ENCODE peak calls at places on chromosomes 6 and 20, in eight cellular contexts. U, D, M, B, C, P, V and N are unnamed samples. For H3K4me1, the result is how much of the 10 kb centered on the place peaks cover.

GRCh38 chr6:35360349-35361138 is 18.2 kb downstream of the PPARD start:
- DNase-seq in D (peak), U (no peak), C (peak), B (peak), M (no peak), V (peak), P (peak), N (no peak)

GRCh38 chr6:82954351-82954750 is 111.3 kb downstream of the UBE3D start:
- DNase-seq in V (no peak), M (no peak), B (no peak), U (no peak), D (no peak), C (no peak), P (no peak), N (no peak)

GRCh38 chr20:4040283-4041179 is 25.2 kb upstream of the RNF24 start:
- DNase-seq in V (no peak), P (no peak), C (no peak), B (no peak), D (no peak), U (no peak), M (no peak), N (no peak)

GRCh38 chr20:52190437-52191131 is 995 bp downstream of the ZFP64 start:
- DNase-seq in B (no peak), M (peak), P (peak), V (no peak), D (peak), C (no peak), U (no peak), N (no peak)

GRCh38 chr6:33723576-33724085 is 12.1 kb upstream of the UQCC2 start:
- DNase-seq in U (no peak), D (no peak), P (no peak), M (no peak), C (no peak), B (no peak), V (no peak), N (no peak)

GRCh38 chr6:40528051-40528450 is 59.1 kb downstream of the LRFN2 start:
- DNase-seq in U (no peak), D (no peak), M (no peak), C (no peak), V (no peak), B (no peak), P (no peak), N (no peak)

GRCh38 chr6:157135691-157136090 is 187.6 kb downstream of the TMEM242 start:
- DNase-seq in U (no peak), C (no peak), M (no peak), V (no peak), B (no peak), D (no peak), P (no peak), N (no peak)

GRCh38 chr6:126300735-126301134 is 39.2 kb upstream of the CENPW start:
- DNase-seq in C (no peak), P (no peak), U (no peak), B (no peak), M (no peak), D (no peak), V (no peak), N (no peak)

GRCh38 chr20:51159303-51159702 is 136.4 kb upstream of the KCNG1 start:
- DNase-seq in P (no peak), U (no peak), C (no peak), D (no peak), B (no peak), M (no peak), V (peak), N (peak)

GRCh38 chr6:30061766-30062458 is 847 bp downstream of the POLR1H start:
- DNase-seq in U (no peak), D (peak), B (no peak), M (peak), V (no peak), P (peak), C (no peak), N (no peak)

GRCh38 chr20:4835244-4836177 is 113.8 kb downstream of the PRND start:
- DNase-seq in M (no peak), B (no peak), D (peak), P (no peak), C (peak), U (peak), V (no peak), N (peak)

GRCh38 chr6:32761084-32761483 is 2.2 kb downstream of the HLA-DQB2 start:
- DNase-seq in V (no peak), C (no peak), P (no peak), B (no peak), D (no peak), U (no peak), M (peak), N (no peak)

GRCh38 chr6:23055523-23055922 is 486.2 kb downstream of the HDGFL1 start:
- DNase-seq in P (no peak), B (no peak), D (no peak), C (no peak), M (no peak), V (no peak), U (no peak), N (no peak)

GRCh38 chr6:35948725-35949124 is 27.8 kb upstream of the SRPK1 start:
- DNase-seq in C (no peak), P (no peak), B (no peak), V (no peak), U (no peak), D (no peak), M (no peak), N (no peak)

GRCh38 chr6:24883618-24884017 is 52.1 kb downstream of the RIPOR2 start:
- DNase-seq in U (no peak), B (no peak), M (no peak), C (no peak), D (no peak), P (no peak), V (no peak), N (no peak)

GRCh38 chr6:34961574-34961973 is 72.5 kb downstream of the ANKS1A start:
- DNase-seq in M (no peak), P (no peak), B (no peak), D (no peak), V (no peak), U (no peak), C (no peak), N (no peak)

GRCh38 chr6:152298055-152298647 is 339.0 kb downstream of the SYNE1 start:
- DNase-seq in C (no peak), U (no peak), M (no peak), V (no peak), P (no peak), D (no peak), B (no peak), N (no peak)

GRCh38 chr6:83411731-83412130 is 19.1 kb downstream of the ME1 start:
- DNase-seq in V (no peak), U (no peak), B (no peak), P (no peak), D (no peak), M (no peak), C (no peak), N (no peak)

GRCh38 chr6:118551063-118551672 is 3.1 kb downstream of the PLN start:
- DNase-seq in U (no peak), M (peak), D (no peak), V (no peak), C (no peak), P (no peak), B (no peak), N (no peak)

GRCh38 chr20:40718214-40718949 is 29.3 kb upstream of the MAFB start:
- DNase-seq in M (no peak), P (no peak), C (no peak), D (no peak), V (no peak), B (no peak), U (no peak), N (no peak)

GRCh38 chr20:64052987-64053840 is 3.8 kb upstream of the SOX18 start:
- DNase-seq in P (no peak), B (no peak), V (no peak), U (no peak), M (no peak), C (no peak), D (no peak), N (no peak)

GRCh38 chr6:11632231-11632630 is 94.7 kb downstream of the TMEM170B start:
- DNase-seq in P (no peak), V (peak), D (no peak), C (no peak), U (no peak), B (no peak), M (no peak), N (no peak)

GRCh38 chr20:15675151-15675550 is 898.1 kb downstream of the KIF16B start:
- DNase-seq in D (no peak), V (no peak), C (no peak), P (no peak), M (no peak), U (no peak), B (no peak), N (no peak)

GRCh38 chr6:148952147-148953041 is 205.6 kb downstream of the UST start:
- DNase-seq in M (no peak), B (no peak), U (no peak), D (no peak), C (no peak), P (no peak), V (no peak), N (no peak)

GRCh38 chr20:1528811-1529210 is 28.7 kb downstream of the SIRPD start:
- DNase-seq in M (no peak), D (no peak), C (no peak), U (no peak), V (no peak), B (no peak), P (no peak), N (no peak)

GRCh38 chr20:49323622-49324238 is 45.9 kb upstream of the ZNFX1 start:
- DNase-seq in P (no peak), M (peak), C (no peak), U (no peak), B (no peak), D (peak), V (peak), N (no peak)

GRCh38 chr6:138263963-138264362 is 45.7 kb upstream of the PBOV1 start:
- DNase-seq in C (no peak), P (no peak), B (no peak), D (no peak), V (no peak), M (no peak), U (no peak), N (no peak)

GRCh38 chr20:37925265-37926165 is 22.6 kb downstream of the VSTM2L start:
- DNase-seq in V (no peak), M (no peak), U (no peak), D (no peak), P (no peak), B (no peak), C (no peak), N (no peak)
- H3K4me1 ChIP-seq in V (under half), M (under half), U (under half), D (under half), P (under half), B (under half), C (under half), N (under half)

GRCh38 chr6:167827062-167827587 is 414 bp downstream of the AFDN start:
- DNase-seq in V (no peak), D (peak), P (peak), B (no peak), C (no peak), U (peak), M (no peak), N (no peak)

GRCh38 chr6:167825059-167825758 is 1.5 kb upstream of the AFDN start:
- DNase-seq in U (no peak), B (no peak), V (no peak), D (peak), C (no peak), P (no peak), M (no peak), N (no peak)

GRCh38 chr6:167825759-167826229 is 917 bp upstream of the AFDN start:
- DNase-seq in M (no peak), V (peak), B (peak), P (peak), D (peak), U (no peak), C (peak), N (no peak)

GRCh38 chr6:167826230-167827061 is at the start of gene AFDN:
- DNase-seq in D (peak), U (peak), P (peak), C (peak), M (peak), B (peak), V (peak), N (no peak)

DNA sequence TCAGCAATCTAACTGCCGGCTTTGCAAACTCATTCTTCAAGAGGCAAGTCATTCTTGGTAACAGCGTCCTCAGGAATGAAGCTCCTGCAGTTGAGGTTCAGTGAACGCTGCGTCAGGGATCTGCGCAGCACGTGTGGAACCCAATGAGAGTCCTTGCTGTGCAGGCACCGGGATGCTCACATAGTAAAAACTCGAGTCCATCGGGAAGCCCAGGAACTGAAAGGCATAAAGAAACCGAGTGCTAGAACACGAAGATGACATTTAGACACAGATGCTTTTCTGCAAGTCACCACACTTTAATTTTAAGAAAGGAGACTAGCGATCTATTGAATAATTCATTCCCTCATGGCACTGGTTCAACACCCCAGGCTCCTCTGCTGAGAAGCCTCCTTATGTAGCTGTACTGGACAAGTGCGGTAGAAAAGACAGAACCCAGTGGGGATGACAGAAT is 2.1 kb upstream of the AFDN start:
- DNase-seq in B (no peak), P (no peak), V (no peak), D (no peak), M (no peak), U (no peak), C (no peak), N (no peak)
- H3K27ac ChIP-seq in B (no peak), P (no peak), V (no peak), D (no peak), M (no peak), U (no peak), C (no peak), N (no peak)

GRCh38 chr20:47417245-47418060 is 61.0 kb upstream of the ZMYND8 start:
- DNase-seq in B (no peak), U (no peak), V (no peak), P (no peak), M (no peak), C (no peak), D (no peak), N (no peak)
- H3K4me1 ChIP-seq in B (under half), U (under half), V (under half), P (under half), M (under half), C (under half), D (under half), N (under half)

GRCh38 chr20:24674921-24675605 is 205.6 kb downstream of the SYNDIG1 start:
- DNase-seq in D (no peak), V (no peak), M (no peak), B (no peak), C (no peak), U (no peak), P (no peak), N (no peak)
- H3K27ac ChIP-seq in D (no peak), V (no peak), M (no peak), B (no peak), C (no peak), U (no peak), P (no peak), N (no peak)

DNA sequence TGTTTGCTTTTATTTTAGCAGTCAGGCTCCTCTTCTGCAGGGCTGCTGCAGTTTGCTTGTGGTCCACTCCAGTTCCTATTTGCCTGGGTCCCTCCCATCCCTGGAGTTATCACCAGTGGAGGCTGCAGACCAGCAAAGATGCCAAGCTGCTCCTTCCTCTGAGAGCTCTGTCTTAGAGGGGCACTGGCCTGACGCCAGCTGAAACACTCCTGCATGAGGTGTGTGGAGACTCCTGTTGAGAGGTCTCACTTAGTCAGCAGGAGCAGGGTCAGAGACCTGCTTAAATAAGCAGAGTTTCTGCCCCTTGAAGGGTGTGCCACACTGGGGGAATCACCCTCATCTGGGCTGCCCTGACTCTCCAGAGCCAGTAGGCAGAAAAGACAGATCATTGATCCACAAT is 16.2 kb upstream of the WFDC8 start:
- DNase-seq in P (no peak), M (no peak), U (no peak), C (no peak), B (no peak), V (no peak), D (no peak), N (no peak)
- H3K4me1 ChIP-seq in P (under half), M (under half), U (under half), C (under half), B (under half), V (under half), D (under half), N (under half)

DNA sequence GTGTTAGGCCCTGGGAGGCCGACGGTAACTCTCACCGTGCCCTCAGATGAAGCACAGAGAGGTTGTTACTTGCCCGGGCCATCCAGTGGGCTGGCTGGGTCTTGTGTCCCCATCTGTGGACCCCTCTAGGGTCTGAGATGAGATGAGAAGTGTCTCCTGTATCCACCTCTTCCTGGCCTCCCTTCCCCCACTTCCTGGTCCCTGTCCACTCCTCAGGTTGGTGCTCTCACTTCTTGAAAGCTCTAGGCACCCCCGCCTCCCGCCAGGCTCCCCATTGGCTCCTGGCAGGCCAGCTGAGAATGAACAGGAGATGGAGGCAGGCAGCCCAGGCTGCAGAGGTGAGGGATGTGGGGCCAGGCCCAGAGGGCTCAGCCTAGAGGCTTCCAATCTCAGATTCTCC is 1.5 kb downstream of the MMP24OS start:
- DNase-seq in P (no peak), U (no peak), D (peak), V (no peak), C (no peak), M (no peak), B (no peak), N (no peak)
- H3K27ac ChIP-seq in P (no peak), U (no peak), D (peak), V (no peak), C (no peak), M (peak), B (peak), N (peak)